ENCODE peak calls at places on chromosomes 6 and 20, in four cellular contexts. B is HFFc6, T is RWPE1, U is Daoy. X is an unnamed sample.
A peak's percentile ranks its signal among the peaks of the same experiment; 100 is the strongest.

GRCh38 chr6:45587229-45588060 is 209.7 kb upstream of the SUPT3H start:
- DNase-seq in T (no peak), B (no peak), U (no peak), X (no peak)

GRCh38 chr20:51800769-51801219 is 1.5 kb downstream of the SALL4 start:
- DNase-seq in U (peak; percentile 38), B (no peak), T (peak; percentile 46), X (no peak)

GRCh38 chr6:140253096-140253495 is 878.6 kb upstream of the CITED2 start:
- DNase-seq in U (no peak), B (peak; percentile 40), T (no peak), X (no peak)

GRCh38 chr6:93819189-93819588 is 399.8 kb upstream of the EPHA7 start:
- DNase-seq in U (no peak), T (no peak), B (no peak), X (no peak)

GRCh38 chr20:54651252-54651651 is 175.9 kb downstream of the DOK5 start:
- DNase-seq in T (no peak), B (no peak), U (no peak), X (no peak)

GRCh38 chr6:79463721-79464120 is 73.5 kb downstream of the LCA5 start:
- DNase-seq in T (peak; percentile 69), U (no peak), B (no peak), X (peak; percentile 79)

GRCh38 chr6:79430913-79431312 is 106.3 kb downstream of the LCA5 start:
- DNase-seq in B (no peak), T (no peak), U (no peak), X (no peak)

GRCh38 chr6:158010591-158011477 is 29.2 kb downstream of the SYNJ2 start:
- DNase-seq in B (no peak), T (no peak), U (no peak), X (no peak)

GRCh38 chr6:149031545-149032317 is 284.9 kb downstream of the UST start:
- DNase-seq in T (peak; percentile 84), U (peak; percentile 99), B (peak; percentile 96), X (peak; percentile 76)

GRCh38 chr20:56995157-56995556 is 271.3 kb downstream of the BMP7 start:
- DNase-seq in B (no peak), U (no peak), T (peak; percentile 36), X (no peak)

GRCh38 chr6:57267586-57268293 is 45.6 kb upstream of the RAB23 start:
- DNase-seq in T (peak; percentile 89), B (peak; percentile 98), U (peak; percentile 93), X (peak; percentile 69)

GRCh38 chr6:16851044-16851540 is 89.8 kb upstream of the ATXN1 start:
- DNase-seq in B (no peak), U (peak; percentile 37), T (no peak), X (no peak)

GRCh38 chr6:18307006-18307405 is 42.7 kb upstream of the DEK start:
- DNase-seq in T (peak; percentile 51), U (peak; percentile 40), B (peak; percentile 73), X (peak; percentile 61)

GRCh38 chr6:35469711-35470662 is 1.8 kb downstream of the RPL10A start:
- DNase-seq in U (peak; percentile 43), B (no peak), T (peak; percentile 55), X (no peak)

GRCh38 chr6:45923831-45924391 is 91.7 kb downstream of the CLIC5 start:
- DNase-seq in U (peak; percentile 50), B (peak; percentile 60), T (peak; percentile 16), X (no peak)

GRCh38 chr20:23205656-23206055 is 119.5 kb upstream of the CD93 start:
- DNase-seq in B (no peak), U (no peak), T (no peak), X (no peak)

GRCh38 chr20:53643031-53643832 is 49.6 kb upstream of the ZNF217 start:
- DNase-seq in B (peak; percentile 77), T (peak; percentile 95), U (peak; percentile 83), X (peak; percentile 98)

GRCh38 chr6:90712165-90712564 is 125.3 kb upstream of the MAP3K7 start:
- DNase-seq in U (no peak), B (no peak), T (no peak), X (no peak)

GRCh38 chr6:169724554-169725269 is 412 bp upstream of the PHF10 start:
- DNase-seq in B (no peak), U (peak; percentile 65), T (peak; percentile 19), X (peak; percentile 33)

GRCh38 chr6:113015249-113015648 is 668.1 kb downstream of the RFPL4B start:
- DNase-seq in T (no peak), B (peak; percentile 28), U (no peak), X (no peak)

GRCh38 chr20:48788486-48789072 is 39.2 kb downstream of the PREX1 start:
- DNase-seq in U (no peak), T (no peak), B (no peak), X (peak; percentile 19)

GRCh38 chr6:97885844-97886243 is 602.8 kb upstream of the MMS22L start:
- DNase-seq in U (no peak), B (no peak), T (no peak), X (no peak)

GRCh38 chr20:41029150-41029872 is 689 bp downstream of the TOP1 start:
- DNase-seq in T (peak; percentile 69), B (no peak), U (peak; percentile 24), X (peak; percentile 21)

GRCh38 chr20:50270569-50270968 is 79.9 kb downstream of the CEBPB start:
- DNase-seq in B (no peak), U (no peak), T (no peak), X (no peak)

GRCh38 chr6:56255370-56255769 is 8.0 kb upstream of the COL21A1 start:
- DNase-seq in B (no peak), U (no peak), T (no peak), X (no peak)

GRCh38 chr6:170108890-170109587 is 181.8 kb downstream of the DLL1 start:
- DNase-seq in B (no peak), U (peak; percentile 2), T (no peak), X (no peak)

GRCh38 chr6:108476381-108476780 is 84.3 kb upstream of the FOXO3 start:
- DNase-seq in T (no peak), B (no peak), U (no peak), X (no peak)

GRCh38 chr20:4809707-4810106 is 88.0 kb downstream of the PRND start:
- DNase-seq in B (no peak), T (no peak), U (no peak), X (no peak)

GRCh38 chr20:2314759-2315439 is 19.1 kb downstream of the TGM3 start:
- DNase-seq in T (peak; percentile 84), U (peak; percentile 97), B (peak; percentile 99), X (peak; percentile 97)

GRCh38 chr6:7238900-7239589 is 74.0 kb downstream of the SSR1 start:
- DNase-seq in T (peak; percentile 48), U (peak; percentile 87), B (peak; percentile 69), X (peak; percentile 53)

GRCh38 chr6:96877151-96877550 is 20.5 kb downstream of the NDUFAF4 start:
- DNase-seq in T (no peak), U (no peak), B (no peak), X (no peak)

GRCh38 chr6:24935753-24936152 is at the start of gene RIPOR2:
- DNase-seq in U (peak; percentile 11), T (no peak), B (no peak), X (no peak)

GRCh38 chr6:111912904-111913303 is 39.7 kb upstream of the FYN start:
- DNase-seq in T (no peak), B (no peak), U (no peak), X (no peak)

GRCh38 chr6:53581161-53581560 is 36.3 kb upstream of the GCLC start:
- DNase-seq in B (peak; percentile 4), U (peak; percentile 79), T (no peak), X (no peak)

GRCh38 chr20:7459123-7459522 is 481.1 kb downstream of the HAO1 start:
- DNase-seq in U (no peak), B (no peak), T (peak; percentile 2), X (no peak)

GRCh38 chr20:37393196-37393862 is 47.4 kb downstream of the SRC start:
- DNase-seq in B (no peak), U (no peak), T (no peak), X (no peak)